ENCODE peak calls at places on chromosomes 4 and X, in seven cellular contexts. One of them, this sample, is unnamed.

GRCh38 chr4:62320612-62321011 is 1120.5 kb downstream of the ADGRL3 start:
- DNase-seq in cardiac fibroblast: no peak
- DNase-seq in activated naive CD4-positive, alpha-beta T cell treated with anti-CD3 and anti-CD28 coated beads for 36 hours: no peak
- DNase-seq in nephron progenitor cell: no peak
- DNase-seq in M059J: no peak
- DNase-seq in activated CD4-positive, CD25-positive, alpha-beta regulatory T cell treated with anti-CD3 and anti-CD28 coated beads, Interleukin-2, amount 50 U/mL, for 72 hours: no peak
- DNase-seq in T-helper 22 cell: no peak
- DNase-seq in this sample: no peak

GRCh38 chr4:91113130-91113706 is 986.0 kb downstream of the CCSER1 start:
- DNase-seq in cardiac fibroblast: peak; percentile 50
- DNase-seq in activated naive CD4-positive, alpha-beta T cell treated with anti-CD3 and anti-CD28 coated beads for 36 hours: no peak
- DNase-seq in nephron progenitor cell: no peak
- DNase-seq in M059J: peak; percentile 8
- DNase-seq in activated CD4-positive, CD25-positive, alpha-beta regulatory T cell treated with anti-CD3 and anti-CD28 coated beads, Interleukin-2, amount 50 U/mL, for 72 hours: no peak
- DNase-seq in T-helper 22 cell: no peak
- DNase-seq in this sample: peak; percentile 39

GRCh38 chr4:98932539-98932938 is 3.6 kb upstream of the EIF4E start:
- DNase-seq in cardiac fibroblast: peak; percentile 80
- DNase-seq in activated naive CD4-positive, alpha-beta T cell treated with anti-CD3 and anti-CD28 coated beads for 36 hours: no peak
- DNase-seq in nephron progenitor cell: no peak
- DNase-seq in M059J: peak; percentile 69
- DNase-seq in activated CD4-positive, CD25-positive, alpha-beta regulatory T cell treated with anti-CD3 and anti-CD28 coated beads, Interleukin-2, amount 50 U/mL, for 72 hours: no peak
- DNase-seq in T-helper 22 cell: no peak
- DNase-seq in this sample: no peak

GRCh38 chr4:133150643-133151300 is 1.7 kb downstream of the PCDH10 start:
- DNase-seq in cardiac fibroblast: no peak
- DNase-seq in activated naive CD4-positive, alpha-beta T cell treated with anti-CD3 and anti-CD28 coated beads for 36 hours: no peak
- DNase-seq in nephron progenitor cell: peak; percentile 49
- DNase-seq in M059J: peak; percentile 42
- DNase-seq in activated CD4-positive, CD25-positive, alpha-beta regulatory T cell treated with anti-CD3 and anti-CD28 coated beads, Interleukin-2, amount 50 U/mL, for 72 hours: no peak
- DNase-seq in T-helper 22 cell: no peak
- DNase-seq in this sample: no peak

GRCh38 chr4:184664445-184665210 is 15.1 kb downstream of the PRIMPOL start:
- DNase-seq in cardiac fibroblast: peak; percentile 38
- DNase-seq in activated naive CD4-positive, alpha-beta T cell treated with anti-CD3 and anti-CD28 coated beads for 36 hours: no peak
- DNase-seq in nephron progenitor cell: no peak
- DNase-seq in M059J: peak; percentile 6
- DNase-seq in activated CD4-positive, CD25-positive, alpha-beta regulatory T cell treated with anti-CD3 and anti-CD28 coated beads, Interleukin-2, amount 50 U/mL, for 72 hours: no peak
- DNase-seq in T-helper 22 cell: no peak
- DNase-seq in this sample: peak; percentile 15

GRCh38 chr4:186719925-186720694 is 3.5 kb downstream of the FAT1 start:
- DNase-seq in cardiac fibroblast: peak; percentile 81
- DNase-seq in activated naive CD4-positive, alpha-beta T cell treated with anti-CD3 and anti-CD28 coated beads for 36 hours: peak; percentile 19
- DNase-seq in nephron progenitor cell: no peak
- DNase-seq in M059J: no peak
- DNase-seq in activated CD4-positive, CD25-positive, alpha-beta regulatory T cell treated with anti-CD3 and anti-CD28 coated beads, Interleukin-2, amount 50 U/mL, for 72 hours: no peak
- DNase-seq in T-helper 22 cell: no peak
- DNase-seq in this sample: peak; percentile 67

GRCh38 chr4:161256172-161256571 is 907.6 kb downstream of the FSTL5 start:
- DNase-seq in cardiac fibroblast: no peak
- DNase-seq in activated naive CD4-positive, alpha-beta T cell treated with anti-CD3 and anti-CD28 coated beads for 36 hours: peak; percentile 9
- DNase-seq in nephron progenitor cell: no peak
- DNase-seq in M059J: no peak
- DNase-seq in activated CD4-positive, CD25-positive, alpha-beta regulatory T cell treated with anti-CD3 and anti-CD28 coated beads, Interleukin-2, amount 50 U/mL, for 72 hours: no peak
- DNase-seq in T-helper 22 cell: no peak
- DNase-seq in this sample: no peak

GRCh38 chrX:46572295-46572936 is 1.1 kb upstream of the CHST7 start:
- DNase-seq in cardiac fibroblast: no peak
- DNase-seq in activated naive CD4-positive, alpha-beta T cell treated with anti-CD3 and anti-CD28 coated beads for 36 hours: peak; percentile 56
- DNase-seq in nephron progenitor cell: no peak
- DNase-seq in M059J: no peak
- DNase-seq in activated CD4-positive, CD25-positive, alpha-beta regulatory T cell treated with anti-CD3 and anti-CD28 coated beads, Interleukin-2, amount 50 U/mL, for 72 hours: no peak
- DNase-seq in T-helper 22 cell: peak; percentile 34
- DNase-seq in this sample: no peak

GRCh38 chrX:44748014-44748413 is 95.8 kb upstream of the DUSP21 start:
- DNase-seq in cardiac fibroblast: peak; percentile 1
- DNase-seq in activated naive CD4-positive, alpha-beta T cell treated with anti-CD3 and anti-CD28 coated beads for 36 hours: no peak
- DNase-seq in nephron progenitor cell: no peak
- DNase-seq in M059J: peak; percentile 88
- DNase-seq in activated CD4-positive, CD25-positive, alpha-beta regulatory T cell treated with anti-CD3 and anti-CD28 coated beads, Interleukin-2, amount 50 U/mL, for 72 hours: no peak
- DNase-seq in T-helper 22 cell: no peak
- DNase-seq in this sample: no peak

GRCh38 chr4:183757105-183757504 is 98.0 kb downstream of the TRAPPC11 start:
- DNase-seq in cardiac fibroblast: no peak
- DNase-seq in activated naive CD4-positive, alpha-beta T cell treated with anti-CD3 and anti-CD28 coated beads for 36 hours: no peak
- DNase-seq in nephron progenitor cell: no peak
- DNase-seq in M059J: peak; percentile 23
- DNase-seq in activated CD4-positive, CD25-positive, alpha-beta regulatory T cell treated with anti-CD3 and anti-CD28 coated beads, Interleukin-2, amount 50 U/mL, for 72 hours: no peak
- DNase-seq in T-helper 22 cell: no peak
- DNase-seq in this sample: peak; percentile 23

GRCh38 chrX:72130762-72131231 is 918 bp downstream of the RTL5 start:
- DNase-seq in cardiac fibroblast: no peak
- DNase-seq in activated naive CD4-positive, alpha-beta T cell treated with anti-CD3 and anti-CD28 coated beads for 36 hours: no peak
- DNase-seq in nephron progenitor cell: no peak
- DNase-seq in M059J: no peak
- DNase-seq in activated CD4-positive, CD25-positive, alpha-beta regulatory T cell treated with anti-CD3 and anti-CD28 coated beads, Interleukin-2, amount 50 U/mL, for 72 hours: no peak
- DNase-seq in T-helper 22 cell: no peak
- DNase-seq in this sample: no peak

GRCh38 chr4:25500626-25501318 is 123.7 kb downstream of the ANAPC4 start:
- DNase-seq in cardiac fibroblast: no peak
- DNase-seq in activated naive CD4-positive, alpha-beta T cell treated with anti-CD3 and anti-CD28 coated beads for 36 hours: no peak
- DNase-seq in nephron progenitor cell: no peak
- DNase-seq in M059J: no peak
- DNase-seq in activated CD4-positive, CD25-positive, alpha-beta regulatory T cell treated with anti-CD3 and anti-CD28 coated beads, Interleukin-2, amount 50 U/mL, for 72 hours: no peak
- DNase-seq in T-helper 22 cell: no peak
- DNase-seq in this sample: no peak

GRCh38 chr4:44196796-44197195 is 251.8 kb downstream of the KCTD8 start:
- DNase-seq in cardiac fibroblast: no peak
- DNase-seq in activated naive CD4-positive, alpha-beta T cell treated with anti-CD3 and anti-CD28 coated beads for 36 hours: no peak
- DNase-seq in nephron progenitor cell: no peak
- DNase-seq in M059J: no peak
- DNase-seq in activated CD4-positive, CD25-positive, alpha-beta regulatory T cell treated with anti-CD3 and anti-CD28 coated beads, Interleukin-2, amount 50 U/mL, for 72 hours: no peak
- DNase-seq in T-helper 22 cell: no peak
- DNase-seq in this sample: no peak

GRCh38 chrX:24241822-24242648 is 71.8 kb downstream of the SUPT20HL2 start:
- DNase-seq in cardiac fibroblast: peak; percentile 54
- DNase-seq in activated naive CD4-positive, alpha-beta T cell treated with anti-CD3 and anti-CD28 coated beads for 36 hours: peak; percentile 12
- DNase-seq in nephron progenitor cell: peak; percentile 10
- DNase-seq in M059J: peak; percentile 55
- DNase-seq in activated CD4-positive, CD25-positive, alpha-beta regulatory T cell treated with anti-CD3 and anti-CD28 coated beads, Interleukin-2, amount 50 U/mL, for 72 hours: no peak
- DNase-seq in T-helper 22 cell: no peak
- DNase-seq in this sample: peak; percentile 58

GRCh38 chrX:110383414-110383813 is 24.8 kb downstream of the RTL9 start:
- DNase-seq in cardiac fibroblast: peak; percentile 78
- DNase-seq in activated naive CD4-positive, alpha-beta T cell treated with anti-CD3 and anti-CD28 coated beads for 36 hours: no peak
- DNase-seq in nephron progenitor cell: no peak
- DNase-seq in M059J: peak; percentile 79
- DNase-seq in activated CD4-positive, CD25-positive, alpha-beta regulatory T cell treated with anti-CD3 and anti-CD28 coated beads, Interleukin-2, amount 50 U/mL, for 72 hours: no peak
- DNase-seq in T-helper 22 cell: no peak
- DNase-seq in this sample: no peak

GRCh38 chr4:2363056-2363719 is 55.3 kb downstream of the ZFYVE28 start:
- DNase-seq in cardiac fibroblast: no peak
- DNase-seq in activated naive CD4-positive, alpha-beta T cell treated with anti-CD3 and anti-CD28 coated beads for 36 hours: no peak
- DNase-seq in nephron progenitor cell: no peak
- DNase-seq in M059J: no peak
- DNase-seq in activated CD4-positive, CD25-positive, alpha-beta regulatory T cell treated with anti-CD3 and anti-CD28 coated beads, Interleukin-2, amount 50 U/mL, for 72 hours: no peak
- DNase-seq in T-helper 22 cell: no peak
- DNase-seq in this sample: no peak

GRCh38 chr4:1383728-1384591 is 22.3 kb downstream of the NKX1-1 start:
- DNase-seq in cardiac fibroblast: no peak
- DNase-seq in activated naive CD4-positive, alpha-beta T cell treated with anti-CD3 and anti-CD28 coated beads for 36 hours: no peak
- DNase-seq in nephron progenitor cell: peak; percentile 1
- DNase-seq in M059J: no peak
- DNase-seq in activated CD4-positive, CD25-positive, alpha-beta regulatory T cell treated with anti-CD3 and anti-CD28 coated beads, Interleukin-2, amount 50 U/mL, for 72 hours: no peak
- DNase-seq in T-helper 22 cell: no peak
- DNase-seq in this sample: no peak

GRCh38 chr4:7351014-7351413 is 83.7 kb downstream of the PSAPL1 start:
- DNase-seq in cardiac fibroblast: no peak
- DNase-seq in activated naive CD4-positive, alpha-beta T cell treated with anti-CD3 and anti-CD28 coated beads for 36 hours: no peak
- DNase-seq in nephron progenitor cell: no peak
- DNase-seq in M059J: no peak
- DNase-seq in activated CD4-positive, CD25-positive, alpha-beta regulatory T cell treated with anti-CD3 and anti-CD28 coated beads, Interleukin-2, amount 50 U/mL, for 72 hours: no peak
- DNase-seq in T-helper 22 cell: no peak
- DNase-seq in this sample: no peak

GRCh38 chr4:99059550-99059949 is 29.0 kb downstream of the ADH5 start:
- DNase-seq in cardiac fibroblast: no peak
- DNase-seq in activated naive CD4-positive, alpha-beta T cell treated with anti-CD3 and anti-CD28 coated beads for 36 hours: no peak
- DNase-seq in nephron progenitor cell: no peak
- DNase-seq in M059J: peak; percentile 16
- DNase-seq in activated CD4-positive, CD25-positive, alpha-beta regulatory T cell treated with anti-CD3 and anti-CD28 coated beads, Interleukin-2, amount 50 U/mL, for 72 hours: no peak
- DNase-seq in T-helper 22 cell: no peak
- DNase-seq in this sample: no peak

GRCh38 chrX:112819013-112819635 is 21.5 kb downstream of the AMOT start:
- DNase-seq in cardiac fibroblast: peak; percentile 33
- DNase-seq in activated naive CD4-positive, alpha-beta T cell treated with anti-CD3 and anti-CD28 coated beads for 36 hours: no peak
- DNase-seq in nephron progenitor cell: no peak
- DNase-seq in M059J: peak; percentile 80
- DNase-seq in activated CD4-positive, CD25-positive, alpha-beta regulatory T cell treated with anti-CD3 and anti-CD28 coated beads, Interleukin-2, amount 50 U/mL, for 72 hours: no peak
- DNase-seq in T-helper 22 cell: no peak
- DNase-seq in this sample: peak; percentile 50

GRCh38 chrX:84415155-84415554 is 87.1 kb downstream of the HDX start:
- DNase-seq in cardiac fibroblast: no peak
- DNase-seq in activated naive CD4-positive, alpha-beta T cell treated with anti-CD3 and anti-CD28 coated beads for 36 hours: no peak
- DNase-seq in nephron progenitor cell: no peak
- DNase-seq in M059J: no peak
- DNase-seq in activated CD4-positive, CD25-positive, alpha-beta regulatory T cell treated with anti-CD3 and anti-CD28 coated beads, Interleukin-2, amount 50 U/mL, for 72 hours: no peak
- DNase-seq in T-helper 22 cell: no peak
- DNase-seq in this sample: no peak

GRCh38 chrX:31136144-31136572 is 64.3 kb upstream of the FTHL17 start:
- DNase-seq in cardiac fibroblast: no peak
- DNase-seq in activated naive CD4-positive, alpha-beta T cell treated with anti-CD3 and anti-CD28 coated beads for 36 hours: no peak
- DNase-seq in nephron progenitor cell: no peak
- DNase-seq in M059J: no peak
- DNase-seq in activated CD4-positive, CD25-positive, alpha-beta regulatory T cell treated with anti-CD3 and anti-CD28 coated beads, Interleukin-2, amount 50 U/mL, for 72 hours: no peak
- DNase-seq in T-helper 22 cell: no peak
- DNase-seq in this sample: no peak

GRCh38 chr4:17544205-17544604 is 29.2 kb downstream of the CLRN2 start:
- DNase-seq in cardiac fibroblast: peak; percentile 51
- DNase-seq in activated naive CD4-positive, alpha-beta T cell treated with anti-CD3 and anti-CD28 coated beads for 36 hours: no peak
- DNase-seq in nephron progenitor cell: no peak
- DNase-seq in M059J: peak; percentile 37
- DNase-seq in activated CD4-positive, CD25-positive, alpha-beta regulatory T cell treated with anti-CD3 and anti-CD28 coated beads, Interleukin-2, amount 50 U/mL, for 72 hours: no peak
- DNase-seq in T-helper 22 cell: no peak
- DNase-seq in this sample: no peak

GRCh38 chr4:122854444-122854843 is 27.8 kb downstream of the FGF2 start:
- DNase-seq in cardiac fibroblast: no peak
- DNase-seq in activated naive CD4-positive, alpha-beta T cell treated with anti-CD3 and anti-CD28 coated beads for 36 hours: no peak
- DNase-seq in nephron progenitor cell: no peak
- DNase-seq in M059J: no peak
- DNase-seq in activated CD4-positive, CD25-positive, alpha-beta regulatory T cell treated with anti-CD3 and anti-CD28 coated beads, Interleukin-2, amount 50 U/mL, for 72 hours: no peak
- DNase-seq in T-helper 22 cell: no peak
- DNase-seq in this sample: no peak

GRCh38 chr4:88610771-88611170 is 18.5 kb downstream of the HERC3 start:
- DNase-seq in cardiac fibroblast: peak; percentile 45
- DNase-seq in activated naive CD4-positive, alpha-beta T cell treated with anti-CD3 and anti-CD28 coated beads for 36 hours: no peak
- DNase-seq in nephron progenitor cell: no peak
- DNase-seq in M059J: no peak
- DNase-seq in activated CD4-positive, CD25-positive, alpha-beta regulatory T cell treated with anti-CD3 and anti-CD28 coated beads, Interleukin-2, amount 50 U/mL, for 72 hours: no peak
- DNase-seq in T-helper 22 cell: no peak
- DNase-seq in this sample: peak; percentile 60

GRCh38 chr4:26185436-26185835 is 135.4 kb upstream of the RBPJ start:
- DNase-seq in cardiac fibroblast: no peak
- DNase-seq in activated naive CD4-positive, alpha-beta T cell treated with anti-CD3 and anti-CD28 coated beads for 36 hours: no peak
- DNase-seq in nephron progenitor cell: no peak
- DNase-seq in M059J: peak; percentile 45
- DNase-seq in activated CD4-positive, CD25-positive, alpha-beta regulatory T cell treated with anti-CD3 and anti-CD28 coated beads, Interleukin-2, amount 50 U/mL, for 72 hours: no peak
- DNase-seq in T-helper 22 cell: no peak
- DNase-seq in this sample: no peak

GRCh38 chr4:67776746-67777145 is 22.6 kb upstream of the GNRHR start:
- DNase-seq in cardiac fibroblast: no peak
- DNase-seq in activated naive CD4-positive, alpha-beta T cell treated with anti-CD3 and anti-CD28 coated beads for 36 hours: no peak
- DNase-seq in nephron progenitor cell: no peak
- DNase-seq in M059J: no peak
- DNase-seq in activated CD4-positive, CD25-positive, alpha-beta regulatory T cell treated with anti-CD3 and anti-CD28 coated beads, Interleukin-2, amount 50 U/mL, for 72 hours: no peak
- DNase-seq in T-helper 22 cell: no peak
- DNase-seq in this sample: no peak

GRCh38 chr4:113452868-113453620 is 308.5 kb downstream of the CAMK2D start:
- DNase-seq in cardiac fibroblast: peak; percentile 92
- DNase-seq in activated naive CD4-positive, alpha-beta T cell treated with anti-CD3 and anti-CD28 coated beads for 36 hours: no peak
- DNase-seq in nephron progenitor cell: no peak
- DNase-seq in M059J: peak; percentile 35
- DNase-seq in activated CD4-positive, CD25-positive, alpha-beta regulatory T cell treated with anti-CD3 and anti-CD28 coated beads, Interleukin-2, amount 50 U/mL, for 72 hours: no peak
- DNase-seq in T-helper 22 cell: no peak
- DNase-seq in this sample: peak; percentile 34

GRCh38 chrX:6024204-6024603 is 204.5 kb downstream of the NLGN4X start:
- DNase-seq in cardiac fibroblast: no peak
- DNase-seq in activated naive CD4-positive, alpha-beta T cell treated with anti-CD3 and anti-CD28 coated beads for 36 hours: no peak
- DNase-seq in nephron progenitor cell: no peak
- DNase-seq in M059J: peak; percentile 5
- DNase-seq in activated CD4-positive, CD25-positive, alpha-beta regulatory T cell treated with anti-CD3 and anti-CD28 coated beads, Interleukin-2, amount 50 U/mL, for 72 hours: no peak
- DNase-seq in T-helper 22 cell: no peak
- DNase-seq in this sample: no peak

GRCh38 chrX:7060444-7060843 is 87.1 kb upstream of the STS start:
- DNase-seq in cardiac fibroblast: no peak
- DNase-seq in activated naive CD4-positive, alpha-beta T cell treated with anti-CD3 and anti-CD28 coated beads for 36 hours: no peak
- DNase-seq in nephron progenitor cell: no peak
- DNase-seq in M059J: no peak
- DNase-seq in activated CD4-positive, CD25-positive, alpha-beta regulatory T cell treated with anti-CD3 and anti-CD28 coated beads, Interleukin-2, amount 50 U/mL, for 72 hours: no peak
- DNase-seq in T-helper 22 cell: no peak
- DNase-seq in this sample: no peak

GRCh38 chr4:168141733-168142132 is 49.4 kb downstream of the ANXA10 start:
- DNase-seq in cardiac fibroblast: no peak
- DNase-seq in activated naive CD4-positive, alpha-beta T cell treated with anti-CD3 and anti-CD28 coated beads for 36 hours: no peak
- DNase-seq in nephron progenitor cell: no peak
- DNase-seq in M059J: no peak
- DNase-seq in activated CD4-positive, CD25-positive, alpha-beta regulatory T cell treated with anti-CD3 and anti-CD28 coated beads, Interleukin-2, amount 50 U/mL, for 72 hours: no peak
- DNase-seq in T-helper 22 cell: no peak
- DNase-seq in this sample: no peak

GRCh38 chrX:7074135-7074907 is 73.2 kb upstream of the STS start:
- DNase-seq in cardiac fibroblast: peak; percentile 29
- DNase-seq in activated naive CD4-positive, alpha-beta T cell treated with anti-CD3 and anti-CD28 coated beads for 36 hours: no peak
- DNase-seq in nephron progenitor cell: no peak
- DNase-seq in M059J: no peak
- DNase-seq in activated CD4-positive, CD25-positive, alpha-beta regulatory T cell treated with anti-CD3 and anti-CD28 coated beads, Interleukin-2, amount 50 U/mL, for 72 hours: no peak
- DNase-seq in T-helper 22 cell: no peak
- DNase-seq in this sample: no peak

GRCh38 chrX:72216973-72217372 is 21.9 kb downstream of the ERCC6L start:
- DNase-seq in cardiac fibroblast: no peak
- DNase-seq in activated naive CD4-positive, alpha-beta T cell treated with anti-CD3 and anti-CD28 coated beads for 36 hours: no peak
- DNase-seq in nephron progenitor cell: no peak
- DNase-seq in M059J: no peak
- DNase-seq in activated CD4-positive, CD25-positive, alpha-beta regulatory T cell treated with anti-CD3 and anti-CD28 coated beads, Interleukin-2, amount 50 U/mL, for 72 hours: no peak
- DNase-seq in T-helper 22 cell: no peak
- DNase-seq in this sample: no peak

GRCh38 chr4:73127839-73128448 is 58.4 kb upstream of the COX18 start:
- DNase-seq in cardiac fibroblast: peak; percentile 43
- DNase-seq in activated naive CD4-positive, alpha-beta T cell treated with anti-CD3 and anti-CD28 coated beads for 36 hours: peak; percentile 15
- DNase-seq in nephron progenitor cell: no peak
- DNase-seq in M059J: peak; percentile 1
- DNase-seq in activated CD4-positive, CD25-positive, alpha-beta regulatory T cell treated with anti-CD3 and anti-CD28 coated beads, Interleukin-2, amount 50 U/mL, for 72 hours: no peak
- DNase-seq in T-helper 22 cell: no peak
- DNase-seq in this sample: peak; percentile 22

GRCh38 chr4:177214935-177215334 is 94.7 kb upstream of the NEIL3 start:
- DNase-seq in cardiac fibroblast: peak; percentile 58
- DNase-seq in activated naive CD4-positive, alpha-beta T cell treated with anti-CD3 and anti-CD28 coated beads for 36 hours: no peak
- DNase-seq in nephron progenitor cell: no peak
- DNase-seq in M059J: peak; percentile 64
- DNase-seq in activated CD4-positive, CD25-positive, alpha-beta regulatory T cell treated with anti-CD3 and anti-CD28 coated beads, Interleukin-2, amount 50 U/mL, for 72 hours: no peak
- DNase-seq in T-helper 22 cell: no peak
- DNase-seq in this sample: no peak

GRCh38 chrX:97399400-97399799 is 515.7 kb downstream of the RPA4 start:
- DNase-seq in cardiac fibroblast: peak; percentile 78
- DNase-seq in activated naive CD4-positive, alpha-beta T cell treated with anti-CD3 and anti-CD28 coated beads for 36 hours: no peak
- DNase-seq in nephron progenitor cell: no peak
- DNase-seq in M059J: peak; percentile 61
- DNase-seq in activated CD4-positive, CD25-positive, alpha-beta regulatory T cell treated with anti-CD3 and anti-CD28 coated beads, Interleukin-2, amount 50 U/mL, for 72 hours: no peak
- DNase-seq in T-helper 22 cell: no peak
- DNase-seq in this sample: peak; percentile 27

GRCh38 chr4:189837462-189837861 is 103.2 kb upstream of the FRG1 start:
- DNase-seq in cardiac fibroblast: no peak
- DNase-seq in activated naive CD4-positive, alpha-beta T cell treated with anti-CD3 and anti-CD28 coated beads for 36 hours: no peak
- DNase-seq in nephron progenitor cell: no peak
- DNase-seq in M059J: no peak
- DNase-seq in activated CD4-positive, CD25-positive, alpha-beta regulatory T cell treated with anti-CD3 and anti-CD28 coated beads, Interleukin-2, amount 50 U/mL, for 72 hours: no peak
- DNase-seq in T-helper 22 cell: no peak
- DNase-seq in this sample: no peak

This sample was measured in MCF 10A.